ENCODE peak calls at places on chromosomes 4 and X, in seven cellular contexts. W is H9; U is NCI-H2081 treated with DMSO at 0.1 percent for 48 hours; E is GM03348; Q is NCI-H526 treated with DMSO at 0.1 percent for 48 hours; I is GM06990; S is activated naive CD4-positive, alpha-beta T cell. Y is an unnamed sample.

GRCh38 chr4:89838005-89838404 is 1.0 kb upstream of the SNCA start:
- DNase-seq in U (no peak), E (no peak), S (no peak), W (no peak), Q (peak; percentile 3), I (no peak), Y (no peak)

GRCh38 chr4:145154573-145154972 is 25.8 kb downstream of the OTUD4 start:
- DNase-seq in S (no peak), U (no peak), W (no peak), I (no peak), Q (no peak), E (peak; percentile 21), Y (no peak)

GRCh38 chr4:1465173-1466033 is 59.2 kb upstream of the NKX1-1 start:
- DNase-seq in Q (no peak), U (no peak), E (no peak), W (no peak), I (no peak), S (no peak), Y (no peak)

GRCh38 chr4:79211490-79211889 is 114.4 kb downstream of the NAA11 start:
- DNase-seq in I (no peak), S (no peak), U (no peak), E (no peak), W (no peak), Q (no peak), Y (no peak)

GRCh38 chr4:109557433-109557832 is 2.6 kb upstream of the MCUB start:
- DNase-seq in S (no peak), U (no peak), I (no peak), Q (no peak), W (no peak), E (no peak), Y (no peak)

GRCh38 chr4:55768291-55768690 is 51.3 kb upstream of the EXOC1L start:
- DNase-seq in W (peak; percentile 45), S (no peak), I (no peak), E (peak; percentile 51), Q (no peak), U (no peak), Y (no peak)

GRCh38 chr4:54475546-54475945 is 182.2 kb upstream of the KIT start:
- DNase-seq in Q (no peak), E (no peak), S (no peak), W (no peak), I (no peak), U (no peak), Y (no peak)

GRCh38 chr4:125642645-125643044 is 327.9 kb downstream of the FAT4 start:
- DNase-seq in U (no peak), W (no peak), Q (no peak), I (no peak), E (no peak), S (no peak), Y (no peak)

GRCh38 chr4:176781739-176782100 is 11.0 kb downstream of the VEGFC start:
- DNase-seq in I (no peak), S (no peak), Q (no peak), W (no peak), U (no peak), E (no peak), Y (no peak)

GRCh38 chr4:148914734-148915133 is 472.5 kb upstream of the NR3C2 start:
- DNase-seq in E (no peak), U (no peak), W (no peak), S (no peak), Q (no peak), I (no peak), Y (no peak)

GRCh38 chr4:110781944-110782343 is 159.1 kb upstream of the PITX2 start:
- DNase-seq in W (no peak), E (no peak), S (no peak), I (no peak), U (no peak), Q (no peak), Y (no peak)

GRCh38 chrX:70262952-70263567 is 3.1 kb upstream of the P2RY4 start:
- DNase-seq in E (peak; percentile 5), U (peak; percentile 19), Q (peak; percentile 8), W (peak; percentile 81), S (no peak), I (peak; percentile 21), Y (no peak)

GRCh38 chrX:47595701-47596655 is 13.7 kb downstream of the TIMP1 start:
- DNase-seq in Q (no peak), E (no peak), U (no peak), I (no peak), S (no peak), W (no peak), Y (no peak)

GRCh38 chr4:24105183-24106039 is 215.6 kb upstream of the PPARGC1A start:
- DNase-seq in S (no peak), W (no peak), E (peak; percentile 76), U (no peak), Q (no peak), I (no peak), Y (no peak)

GRCh38 chr4:8545439-8545765 is 34.8 kb upstream of the GPR78 start:
- DNase-seq in U (no peak), W (peak; percentile 23), Q (no peak), E (no peak), S (no peak), I (no peak), Y (no peak)

GRCh38 chr4:168183717-168184571 is 91.6 kb downstream of the ANXA10 start:
- DNase-seq in U (no peak), Q (peak; percentile 33), S (no peak), I (peak; percentile 31), E (peak; percentile 41), W (no peak), Y (no peak)

GRCh38 chr4:15598644-15599043 is 56.5 kb downstream of the FBXL5 start:
- DNase-seq in I (no peak), S (no peak), E (no peak), Q (no peak), U (no peak), W (no peak), Y (no peak)

Y was measured in NCI-H774.